ENCODE peak calls at places on chromosomes 11 and 22, in seven cellular contexts. X is right lobe of liver, N is astrocyte, H is HCT116, P is A549, F is H9, G is neuronal stem cell. J is an unnamed sample.

GRCh38 chr22:43236401-43237166 is 49.6 kb upstream of the TTLL12 start:
- DNase-seq in X (peak), N (no peak), P (no peak), H (no peak), F (no peak), G (no peak), J (no peak)

GRCh38 chr22:49046546-49047305 is 780.9 kb downstream of the BRD1 start:
- DNase-seq in F (peak), H (peak), P (peak), G (peak), N (no peak), X (peak), J (no peak)

GRCh38 chr11:74822187-74822586 is 73.5 kb downstream of the RNF169 start:
- DNase-seq in N (peak), X (no peak), G (no peak), H (no peak), P (no peak), F (no peak), J (no peak)

GRCh38 chr11:32365192-32365591 is 70.1 kb downstream of the WT1 start:
- DNase-seq in H (no peak), F (no peak), N (no peak), G (no peak), P (no peak), X (no peak), J (no peak)

GRCh38 chr11:13318498-13319295 is 41.1 kb downstream of the BMAL1 start:
- DNase-seq in G (no peak), F (no peak), X (no peak), P (no peak), H (no peak), N (no peak), J (no peak)

GRCh38 chr22:45225732-45226560 is 14.7 kb downstream of the KIAA0930 start:
- DNase-seq in G (no peak), H (no peak), N (no peak), P (no peak), X (peak), F (peak), J (no peak)

GRCh38 chr11:113245216-113245615 is 69.2 kb upstream of the TTC12 start:
- DNase-seq in X (no peak), N (no peak), H (no peak), F (no peak), P (no peak), G (no peak), J (no peak)

GRCh38 chr11:119504366-119504765 is 81.4 kb upstream of the THY1 start:
- DNase-seq in X (no peak), N (no peak), H (no peak), G (no peak), P (no peak), F (no peak), J (no peak)

GRCh38 chr11:9717040-9717357 is 53.1 kb downstream of the SWAP70 start:
- DNase-seq in N (no peak), F (no peak), G (no peak), H (no peak), X (no peak), P (no peak), J (no peak)

GRCh38 chr11:44634401-44635281 is 69.2 kb downstream of the CD82 start:
- DNase-seq in P (peak), G (peak), X (peak), H (peak), F (peak), N (peak), J (no peak)

GRCh38 chr22:24871611-24872205 is 65.7 kb downstream of the SGSM1 start:
- DNase-seq in P (no peak), X (no peak), G (no peak), N (no peak), H (no peak), F (no peak), J (no peak)

GRCh38 chr22:35630387-35630793 is 13.3 kb upstream of the MB start:
- DNase-seq in X (no peak), G (no peak), N (peak), F (peak), P (peak), H (peak), J (no peak)

GRCh38 chr11:8698379-8698851 is 15.8 kb downstream of the RPL27A start:
- DNase-seq in F (no peak), H (no peak), P (no peak), X (no peak), G (no peak), N (no peak), J (no peak)

GRCh38 chr11:22703561-22703960 is 37.1 kb downstream of the GAS2 start:
- DNase-seq in X (no peak), H (no peak), P (no peak), G (no peak), N (peak), F (no peak), J (no peak)

GRCh38 chr11:60699282-60699681 is at the start of gene MS4A8:
- DNase-seq in P (no peak), N (no peak), F (no peak), G (no peak), H (no peak), X (no peak), J (no peak)

GRCh38 chr11:8717544-8717875 is 34.9 kb downstream of the RPL27A start:
- DNase-seq in N (no peak), X (no peak), F (no peak), G (no peak), H (no peak), P (no peak), J (no peak)

GRCh38 chr22:35728639-35729308 is 11.1 kb downstream of the APOL5 start:
- DNase-seq in P (no peak), G (no peak), N (no peak), F (no peak), H (no peak), X (peak), J (peak)

GRCh38 chr11:78737891-78738290 is 163.2 kb upstream of the NARS2 start:
- DNase-seq in F (no peak), H (no peak), N (peak), P (no peak), G (no peak), X (no peak), J (no peak)

GRCh38 chr11:58867556-58867955 is 23.1 kb upstream of the GLYATL2 start:
- DNase-seq in N (no peak), X (no peak), F (no peak), P (no peak), H (no peak), G (no peak), J (no peak)

GRCh38 chr11:105046898-105047579 is 1.9 kb upstream of the CARD16 start:
- DNase-seq in F (no peak), H (no peak), N (peak), P (peak), X (no peak), G (no peak), J (peak)

GRCh38 chr22:20256562-20257473 is 11.3 kb downstream of the RTN4R start:
- DNase-seq in G (no peak), F (no peak), H (no peak), N (no peak), X (no peak), P (no peak), J (no peak)

GRCh38 chr11:95068549-95068948 is 1.8 kb downstream of the SRSF8 start:
- DNase-seq in X (peak), F (peak), N (peak), P (peak), G (peak), H (peak), J (peak)

GRCh38 chr11:59849129-59849528 is 3.8 kb upstream of the CBLIF start:
- DNase-seq in F (no peak), H (no peak), N (no peak), G (no peak), X (no peak), P (no peak), J (no peak)

GRCh38 chr11:87265132-87265531 is 227.4 kb downstream of the TMEM135 start:
- DNase-seq in N (peak), X (no peak), H (no peak), F (no peak), G (no peak), P (no peak), J (no peak)

GRCh38 chr11:87463486-87464102 is 425.9 kb downstream of the TMEM135 start:
- DNase-seq in X (no peak), H (peak), N (no peak), P (peak), F (peak), G (peak), J (no peak)

GRCh38 chr11:27514558-27514957 is 8.0 kb upstream of the LIN7C start:
- DNase-seq in N (peak), H (no peak), G (no peak), X (peak), F (no peak), P (no peak), J (no peak)

GRCh38 chr22:32761251-32761903 is 40.1 kb upstream of the TIMP3 start:
- DNase-seq in X (no peak), N (peak), P (no peak), G (no peak), F (no peak), H (no peak), J (no peak)

GRCh38 chr11:22343411-22344032 is 5.3 kb downstream of the SLC17A6 start:
- DNase-seq in H (no peak), G (peak), P (no peak), N (no peak), F (peak), X (no peak), J (no peak)

GRCh38 chr11:30513087-30513486 is 73.1 kb downstream of the MPPED2 start:
- DNase-seq in X (no peak), F (no peak), G (no peak), H (no peak), P (no peak), N (no peak), J (no peak)

GRCh38 chr11:72789493-72790131 is 4.2 kb downstream of the STARD10 start:
- DNase-seq in P (no peak), X (peak), N (peak), F (no peak), H (no peak), G (no peak), J (no peak)

GRCh38 chr11:69343401-69344321 is 49.7 kb downstream of the MYEOV start:
- DNase-seq in F (peak), P (no peak), G (no peak), N (no peak), H (no peak), X (no peak), J (no peak)

GRCh38 chr11:11816511-11817319 is 25.1 kb upstream of the USP47 start:
- DNase-seq in G (no peak), X (no peak), F (no peak), N (no peak), H (no peak), P (no peak), J (peak)

GRCh38 chr11:358129-358805 is 11.0 kb upstream of the B4GALNT4 start:
- DNase-seq in P (no peak), F (peak), X (peak), H (no peak), N (no peak), G (no peak), J (no peak)

GRCh38 chr22:48944433-48944755 is 883.3 kb downstream of the BRD1 start:
- DNase-seq in N (no peak), F (no peak), P (no peak), G (no peak), H (no peak), X (no peak), J (no peak)

GRCh38 chr22:42719133-42719532 is 1.5 kb downstream of the A4GALT start:
- DNase-seq in X (no peak), N (no peak), G (no peak), H (no peak), F (no peak), P (no peak), J (no peak)

GRCh38 chr11:33116535-33116934 is 44.7 kb downstream of the CSTF3 start:
- DNase-seq in N (peak), H (peak), P (no peak), X (no peak), F (no peak), G (no peak), J (peak)

GRCh38 chr11:47271961-47272661 is 2.2 kb downstream of the MADD start:
- DNase-seq in G (no peak), N (no peak), P (no peak), F (no peak), X (no peak), H (no peak), J (no peak)

GRCh38 chr11:10267821-10268220 is 26.2 kb downstream of the SBF2 start:
- DNase-seq in N (no peak), P (no peak), X (no peak), F (no peak), G (no peak), H (no peak), J (no peak)

DNA sequence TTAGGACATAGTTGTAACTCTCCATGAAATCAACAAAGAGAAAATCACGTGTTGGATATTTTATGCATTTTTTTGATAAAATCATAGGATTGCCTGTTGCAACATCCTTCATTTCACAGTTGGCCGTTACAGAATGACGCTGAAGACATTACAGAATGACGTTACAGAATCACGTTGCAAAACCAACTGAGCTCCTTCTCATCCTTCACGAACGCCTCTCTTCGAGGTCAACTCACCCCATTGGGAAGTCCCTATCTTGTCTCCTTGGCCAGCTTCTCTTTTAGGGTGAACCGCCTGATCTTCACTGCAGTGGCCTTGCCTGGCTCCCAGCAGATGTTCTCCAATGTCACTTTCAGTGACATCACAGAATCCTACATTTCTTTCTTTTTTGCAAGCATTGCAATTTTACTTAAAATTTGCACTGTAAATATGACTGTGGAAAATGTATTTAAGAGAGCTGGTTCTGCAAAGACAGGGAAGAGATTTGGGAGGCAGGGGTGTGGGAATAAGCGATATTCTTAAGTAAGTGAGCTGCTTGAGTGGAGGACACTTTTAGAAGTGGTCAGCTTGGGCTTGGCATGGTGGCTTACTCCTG is 5.0 kb downstream of the KRTAP5-7 start:
- DNase-seq in H (no peak), F (no peak), P (no peak), N (no peak), X (no peak), G (no peak), J (no peak)
- H3K27ac ChIP-seq in H (no peak), F (no peak), P (no peak), N (no peak), X (no peak), G (no peak), J (no peak)

GRCh38 chr11:66864172-66864901 is 7.5 kb downstream of the LRFN4 start:
- DNase-seq in X (no peak), N (no peak), H (no peak), F (no peak), G (no peak), P (no peak), J (no peak)

GRCh38 chr11:66866007-66866406 is 9.1 kb downstream of the LRFN4 start:
- DNase-seq in F (no peak), N (no peak), G (no peak), X (peak), P (no peak), H (no peak), J (no peak)

GRCh38 chr11:66866420-66867010 is 9.7 kb downstream of the LRFN4 start:
- DNase-seq in H (no peak), G (no peak), P (no peak), F (no peak), X (peak), N (no peak), J (no peak)

GRCh38 chr11:66863428-66864125 is 6.7 kb downstream of the LRFN4 start:
- DNase-seq in G (no peak), N (no peak), X (no peak), F (no peak), P (no peak), H (no peak), J (no peak)

DNA sequence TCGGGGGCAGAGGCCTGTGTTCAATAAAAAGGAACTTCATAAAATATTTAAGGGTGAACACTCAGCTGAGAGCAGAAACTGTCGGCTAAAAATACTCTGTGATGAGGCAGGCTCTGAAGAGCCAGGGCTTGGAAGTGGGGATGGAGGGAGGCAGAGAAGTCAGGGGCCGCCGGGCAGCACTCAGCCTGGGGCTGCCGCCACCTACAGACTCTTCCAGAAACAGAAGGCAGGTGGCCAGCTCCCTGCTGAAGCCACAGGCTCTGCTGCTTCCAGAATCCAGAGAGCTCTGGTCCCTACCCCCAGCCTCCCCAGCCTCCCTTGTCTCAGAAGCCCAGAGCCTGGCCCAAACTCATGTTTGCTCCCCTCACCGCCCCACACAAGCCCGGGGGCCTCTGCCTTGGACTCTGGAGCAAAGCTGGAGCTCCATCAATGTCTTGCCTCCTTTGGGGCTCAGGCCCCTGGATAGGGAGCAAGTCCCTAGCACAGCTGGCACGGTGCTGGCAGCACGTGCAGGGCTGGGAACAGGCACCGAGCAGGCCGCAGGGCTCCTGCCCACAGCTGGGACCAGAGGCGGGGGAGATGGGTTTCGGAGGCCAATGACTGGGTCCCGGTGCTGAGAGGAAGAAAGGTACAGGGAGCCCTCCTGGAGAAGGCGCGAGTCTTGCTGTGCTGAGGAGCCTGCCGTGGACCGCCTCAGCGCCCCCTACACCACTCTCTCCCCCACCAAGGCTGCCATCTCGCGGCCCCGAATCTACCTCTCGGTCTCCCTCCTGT is 8.2 kb downstream of the LRFN4 start:
- DNase-seq in H (no peak), G (no peak), P (no peak), N (no peak), F (no peak), X (no peak), J (no peak)
- H3K27ac ChIP-seq in H (no peak), G (no peak), P (peak), N (no peak), F (no peak), X (no peak), J (no peak)

GRCh38 chr22:23147632-23148387 is 2.5 kb downstream of the RAB36 start:
- DNase-seq in P (no peak), X (no peak), G (no peak), H (no peak), F (no peak), N (peak), J (peak)
- H3K27ac ChIP-seq in P (no peak), X (peak), G (no peak), H (no peak), F (no peak), N (no peak), J (peak)

GRCh38 chr22:23829845-23830372 is 8.9 kb downstream of the DERL3 start:
- DNase-seq in P (no peak), G (no peak), F (no peak), H (no peak), X (no peak), N (peak), J (no peak)
- H3K27ac ChIP-seq in P (no peak), G (no peak), F (no peak), H (no peak), X (no peak), N (no peak), J (no peak)

DNA sequence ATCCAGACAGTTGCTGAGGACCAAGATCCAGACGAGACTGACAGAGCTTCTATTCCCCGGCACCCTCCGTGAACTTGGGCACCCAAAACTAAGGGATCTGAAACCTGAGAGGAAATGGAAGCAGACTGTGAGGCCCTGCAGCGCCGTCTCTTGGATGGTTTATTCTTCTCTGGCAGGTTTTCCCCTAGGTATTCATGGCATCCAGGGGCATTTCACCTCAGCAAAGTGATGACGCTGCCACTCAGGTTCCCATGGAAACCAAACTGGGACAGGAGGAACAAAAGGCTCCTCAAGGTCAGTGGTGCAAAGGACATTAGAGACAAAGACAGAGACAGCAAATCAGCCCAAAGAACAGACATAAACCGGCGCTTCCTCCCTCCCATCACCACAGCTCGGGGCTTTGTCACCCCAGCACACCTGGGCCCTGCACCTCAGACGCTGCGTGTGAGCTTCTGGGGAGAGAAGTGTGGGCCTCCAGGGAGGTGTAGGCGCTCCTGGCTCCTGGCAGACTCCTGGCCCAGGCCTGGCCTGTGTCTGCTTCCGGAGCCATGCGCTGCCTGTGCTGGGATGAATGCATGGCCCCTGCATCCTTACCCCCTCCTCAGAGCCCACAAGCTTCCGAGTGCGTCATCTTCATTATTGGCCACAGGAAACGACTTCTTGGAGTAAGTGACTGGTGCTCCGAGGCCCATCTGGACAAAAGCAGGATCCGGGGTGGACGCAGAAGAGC is 6.0 kb downstream of the TP53AIP1 start:
- DNase-seq in X (no peak), F (peak), N (peak), G (peak), P (no peak), H (no peak), J (no peak)
- H3K27ac ChIP-seq in X (no peak), F (no peak), N (no peak), G (no peak), P (no peak), H (no peak), J (no peak)

GRCh38 chr11:64909653-64910343 is 7.2 kb downstream of the ATG2A start:
- DNase-seq in G (no peak), P (no peak), X (no peak), F (no peak), N (no peak), H (no peak), J (no peak)
- H3K27ac ChIP-seq in G (no peak), P (no peak), X (no peak), F (no peak), N (no peak), H (no peak), J (no peak)

DNA sequence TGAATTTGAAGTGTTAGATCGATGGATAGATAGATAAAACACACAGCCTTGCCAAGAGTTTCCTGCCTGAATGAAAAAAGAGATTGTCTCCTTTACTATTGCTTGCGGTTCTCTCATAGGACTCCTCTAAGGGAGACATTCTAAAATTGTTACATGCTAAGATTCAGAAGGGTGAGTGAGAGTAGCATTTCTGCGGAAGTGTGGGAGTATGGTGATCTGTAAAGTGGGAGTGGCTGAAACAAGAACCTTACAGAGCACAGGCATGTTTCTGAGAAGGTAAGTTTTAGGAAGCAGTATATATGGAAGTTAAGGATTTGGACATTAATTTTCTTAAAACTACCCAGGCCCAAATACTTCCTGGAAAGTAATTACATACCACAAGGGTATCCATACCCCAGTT is 139.6 kb downstream of the TRIM44 start:
- DNase-seq in G (no peak), F (no peak), X (no peak), N (no peak), P (no peak), H (no peak), J (no peak)
- H3K27ac ChIP-seq in G (no peak), F (no peak), X (no peak), N (no peak), P (no peak), H (no peak), J (peak)

GRCh38 chr11:14713518-14714244 is 70.1 kb downstream of the PDE3B start:
- DNase-seq in P (no peak), X (no peak), H (no peak), N (no peak), F (no peak), G (no peak), J (no peak)
- H3K27ac ChIP-seq in P (no peak), X (no peak), H (no peak), N (no peak), F (no peak), G (no peak), J (no peak)